ENCODE peak calls at places on chromosomes 12 and 14, in ten cellular contexts. O is left cardiac atrium, N is heart right ventricle, Z is renal cortical epithelial cell, E is upper lobe of right lung, W is fibroblast of lung, H is fibroblast of mammary gland, J is Caki2, D is iris pigment epithelial cell, Y is esophagus squamous epithelium. F is an unnamed sample.

GRCh38 chr12:108734200-108734906 is 3.0 kb upstream of the CORO1C start:
- DNase-seq in Z (peak; percentile 98), E (no peak), J (peak; percentile 95), Y (no peak), W (peak; percentile 86), O (no peak), N (no peak), H (peak; percentile 96), D (peak; percentile 92), F (peak; percentile 67)

GRCh38 chr12:8156845-8157244 is at the start of gene ZNF705A:
- DNase-seq in E (no peak), W (peak; percentile 35), Z (peak; percentile 98), O (no peak), H (peak; percentile 22), Y (no peak), D (peak; percentile 89), J (peak; percentile 47), N (no peak), F (peak; percentile 67)

GRCh38 chr14:104795468-104795780 is at the start of gene AKT1:
- DNase-seq in O (no peak), D (no peak), J (no peak), N (no peak), Z (no peak), E (no peak), H (no peak), W (no peak), Y (no peak), F (no peak)

GRCh38 chr12:67323007-67323406 is 53.8 kb downstream of the CAND1 start:
- DNase-seq in Z (no peak), E (no peak), D (no peak), N (no peak), Y (no peak), O (no peak), J (no peak), H (no peak), W (no peak), F (no peak)

GRCh38 chr12:3190101-3190500 is 112.9 kb downstream of the TSPAN9 start:
- DNase-seq in E (no peak), Z (no peak), O (no peak), D (no peak), J (no peak), H (no peak), N (no peak), Y (no peak), W (no peak), F (no peak)

GRCh38 chr14:101033446-101034165 is 130.1 kb upstream of the RTL1 start:
- DNase-seq in Z (no peak), N (no peak), E (peak; percentile 45), J (no peak), W (no peak), D (no peak), Y (no peak), O (no peak), H (no peak), F (no peak)

GRCh38 chr14:93301821-93302447 is 30.9 kb downstream of the BTBD7 start:
- DNase-seq in H (no peak), O (no peak), J (peak; percentile 78), E (no peak), W (no peak), N (no peak), D (peak; percentile 69), Y (no peak), Z (peak; percentile 84), F (peak; percentile 78)

GRCh38 chr12:68189766-68190700 is 30.5 kb upstream of the IFNG start:
- DNase-seq in H (peak; percentile 60), Y (no peak), W (peak; percentile 10), E (no peak), D (peak; percentile 76), Z (peak; percentile 84), O (no peak), N (no peak), J (no peak), F (peak; percentile 34)

GRCh38 chr14:20790439-20791116 is 9.5 kb downstream of the RNASE6 start:
- DNase-seq in H (no peak), O (no peak), Y (no peak), Z (no peak), D (no peak), W (no peak), E (no peak), N (no peak), J (no peak), F (no peak)